ENCODE peak calls at places on chromosomes 3 and 15, in four cellular contexts. One of them, this sample, is unnamed.

GRCh38 chr15:45705510-45706473 is 71.0 kb downstream of the SQOR start:
- DNase-seq in fibroblast of lung: peak
- DNase-seq in left ventricle myocardium inferior: peak
- DNase-seq in transverse colon: peak
- DNase-seq in this sample: peak

GRCh38 chr3:55686720-55687254 is 199.7 kb upstream of the WNT5A start:
- DNase-seq in left ventricle myocardium inferior: no peak
- DNase-seq in fibroblast of lung: peak
- DNase-seq in transverse colon: no peak
- DNase-seq in this sample: no peak

GRCh38 chr3:173006006-173006405 is 135.0 kb downstream of the SPATA16 start:
- DNase-seq in transverse colon: no peak
- DNase-seq in left ventricle myocardium inferior: no peak
- DNase-seq in fibroblast of lung: no peak
- DNase-seq in this sample: no peak

GRCh38 chr3:186497608-186498007 is 46.6 kb downstream of the CRYGS start:
- DNase-seq in transverse colon: no peak
- DNase-seq in left ventricle myocardium inferior: no peak
- DNase-seq in fibroblast of lung: no peak
- DNase-seq in this sample: no peak

GRCh38 chr3:173078525-173078924 is 62.5 kb downstream of the SPATA16 start:
- DNase-seq in left ventricle myocardium inferior: no peak
- DNase-seq in fibroblast of lung: no peak
- DNase-seq in transverse colon: no peak
- DNase-seq in this sample: no peak

GRCh38 chr3:79383402-79384012 is 384.3 kb downstream of the ROBO1 start:
- DNase-seq in transverse colon: no peak
- DNase-seq in left ventricle myocardium inferior: no peak
- DNase-seq in fibroblast of lung: peak
- DNase-seq in this sample: no peak

GRCh38 chr15:45064386-45064785 is 41.4 kb downstream of the SORD start:
- DNase-seq in fibroblast of lung: peak
- DNase-seq in transverse colon: no peak
- DNase-seq in left ventricle myocardium inferior: no peak
- DNase-seq in this sample: no peak

GRCh38 chr3:179000144-179000543 is 71.5 kb downstream of the ZMAT3 start:
- DNase-seq in left ventricle myocardium inferior: no peak
- DNase-seq in fibroblast of lung: peak
- DNase-seq in transverse colon: no peak
- DNase-seq in this sample: peak

GRCh38 chr15:31331389-31331788 is 4.8 kb downstream of the KLF13 start:
- DNase-seq in left ventricle myocardium inferior: no peak
- DNase-seq in transverse colon: no peak
- DNase-seq in fibroblast of lung: no peak
- DNase-seq in this sample: no peak

GRCh38 chr15:80208758-80209734 is 43.0 kb downstream of the CTXND1 start:
- DNase-seq in left ventricle myocardium inferior: no peak
- DNase-seq in transverse colon: no peak
- DNase-seq in fibroblast of lung: no peak
- DNase-seq in this sample: no peak

DNA sequence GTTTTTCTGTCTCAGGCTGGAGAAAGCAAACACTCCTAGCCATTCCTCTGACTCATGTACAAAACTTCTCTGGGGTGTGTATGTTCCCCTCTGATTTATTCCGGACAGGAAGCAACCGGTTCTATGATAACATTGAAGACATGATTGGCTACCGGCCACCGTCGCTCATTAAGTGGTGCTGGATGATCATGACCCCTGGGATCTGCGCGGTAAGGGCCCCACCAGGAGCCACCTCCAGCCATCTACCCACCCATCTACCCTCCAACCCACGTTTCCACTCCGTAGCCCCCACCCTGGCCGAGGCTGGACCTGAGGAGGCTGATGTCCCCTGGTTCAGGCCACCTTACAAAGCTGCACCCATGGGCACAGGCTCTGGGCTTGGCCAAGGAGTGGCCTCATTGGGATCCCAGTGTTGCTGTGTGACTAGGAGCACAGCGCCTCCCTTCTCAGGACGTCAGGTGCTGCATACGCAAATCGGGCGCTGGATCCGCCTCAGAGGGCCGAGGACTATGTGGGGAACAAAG is 58.5 kb upstream of the SLC6A1 start:
- DNase-seq in transverse colon: no peak
- DNase-seq in left ventricle myocardium inferior: no peak
- DNase-seq in fibroblast of lung: peak
- DNase-seq in this sample: no peak
- TF ChIP-seq CTCF in transverse colon: no peak
- TF ChIP-seq CTCF in left ventricle myocardium inferior: no peak
- TF ChIP-seq CTCF in fibroblast of lung: no peak
- TF ChIP-seq CTCF in this sample: no peak

GRCh38 chr3:39978293-39978692 is 168.9 kb downstream of the MYRIP start:
- DNase-seq in left ventricle myocardium inferior: no peak
- DNase-seq in fibroblast of lung: no peak
- DNase-seq in transverse colon: no peak
- DNase-seq in this sample: no peak

GRCh38 chr3:39981547-39982184 is 172.3 kb downstream of the MYRIP start:
- DNase-seq in transverse colon: no peak
- DNase-seq in left ventricle myocardium inferior: no peak
- DNase-seq in fibroblast of lung: no peak
- DNase-seq in this sample: no peak

GRCh38 chr3:39980781-39981180 is 171.4 kb downstream of the MYRIP start:
- DNase-seq in transverse colon: no peak
- DNase-seq in fibroblast of lung: no peak
- DNase-seq in left ventricle myocardium inferior: no peak
- DNase-seq in this sample: no peak

GRCh38 chr3:39980021-39980420 is 170.6 kb downstream of the MYRIP start:
- DNase-seq in transverse colon: no peak
- DNase-seq in left ventricle myocardium inferior: no peak
- DNase-seq in fibroblast of lung: no peak
- DNase-seq in this sample: no peak

GRCh38 chr3:39982665-39983357 is 173.4 kb downstream of the MYRIP start:
- DNase-seq in transverse colon: no peak
- DNase-seq in left ventricle myocardium inferior: no peak
- DNase-seq in fibroblast of lung: no peak
- DNase-seq in this sample: no peak
- H3K4me3 ChIP-seq in transverse colon: no peak
- H3K4me3 ChIP-seq in left ventricle myocardium inferior: no peak
- H3K4me3 ChIP-seq in fibroblast of lung: no peak
- H3K4me3 ChIP-seq in this sample: no peak

GRCh38 chr15:37106490-37107001 is 6.2 kb upstream of the MEIS2 start:
- DNase-seq in fibroblast of lung: peak
- DNase-seq in left ventricle myocardium inferior: peak
- DNase-seq in transverse colon: no peak
- DNase-seq in this sample: no peak
- TF ChIP-seq CTCF in fibroblast of lung: peak
- TF ChIP-seq CTCF in left ventricle myocardium inferior: peak
- TF ChIP-seq CTCF in transverse colon: no peak
- TF ChIP-seq CTCF in this sample: peak

GRCh38 chr15:61080209-61081027 is 148.7 kb downstream of the RORA start:
- DNase-seq in fibroblast of lung: no peak
- DNase-seq in left ventricle myocardium inferior: no peak
- DNase-seq in transverse colon: no peak
- DNase-seq in this sample: no peak
- H3K4me3 ChIP-seq in fibroblast of lung: no peak
- H3K4me3 ChIP-seq in left ventricle myocardium inferior: no peak
- H3K4me3 ChIP-seq in transverse colon: no peak
- H3K4me3 ChIP-seq in this sample: no peak

GRCh38 chr3:195441971-195442572 is 748 bp downstream of the ACAP2 start:
- DNase-seq in left ventricle myocardium inferior: peak
- DNase-seq in fibroblast of lung: peak
- DNase-seq in transverse colon: peak
- DNase-seq in this sample: no peak
- TF ChIP-seq CTCF in left ventricle myocardium inferior: no peak
- TF ChIP-seq CTCF in fibroblast of lung: no peak
- TF ChIP-seq CTCF in transverse colon: no peak
- TF ChIP-seq CTCF in this sample: no peak

GRCh38 chr3:49111347-49111746 is 6.8 kb upstream of the QARS1 start:
- DNase-seq in transverse colon: no peak
- DNase-seq in fibroblast of lung: no peak
- DNase-seq in left ventricle myocardium inferior: no peak
- DNase-seq in this sample: no peak
- H3K4me3 ChIP-seq in transverse colon: no peak
- H3K4me3 ChIP-seq in fibroblast of lung: no peak
- H3K4me3 ChIP-seq in left ventricle myocardium inferior: no peak
- H3K4me3 ChIP-seq in this sample: no peak

GRCh38 chr3:52805270-52806039 is 10.9 kb downstream of the ITIH3 start:
- DNase-seq in left ventricle myocardium inferior: no peak
- DNase-seq in transverse colon: no peak
- DNase-seq in fibroblast of lung: no peak
- DNase-seq in this sample: no peak
- TF ChIP-seq CTCF in left ventricle myocardium inferior: no peak
- TF ChIP-seq CTCF in transverse colon: no peak
- TF ChIP-seq CTCF in fibroblast of lung: no peak
- TF ChIP-seq CTCF in this sample: no peak

GRCh38 chr3:101852315-101852714 is 3.0 kb downstream of the NFKBIZ start:
- DNase-seq in transverse colon: no peak
- DNase-seq in fibroblast of lung: no peak
- DNase-seq in left ventricle myocardium inferior: no peak
- DNase-seq in this sample: no peak
- H3K4me3 ChIP-seq in transverse colon: peak
- H3K4me3 ChIP-seq in fibroblast of lung: peak
- H3K4me3 ChIP-seq in left ventricle myocardium inferior: peak
- H3K4me3 ChIP-seq in this sample: no peak

This sample was measured in AG09309.